ENCODE peak calls at places on chromosomes 7 and 10, in five cellular contexts. H is ovary; C is CD8-positive, alpha-beta T cell; Z is BE2C; L is fibroblast of lung. A is an unnamed sample. For H3K4me1, the result is how much of the 10 kb centered on the place peaks cover.

GRCh38 chr10:69748621-69749020 is 53.1 kb upstream of the COL13A1 start:
- DNase-seq in H (no peak), Z (no peak), C (no peak), L (peak), A (no peak)

GRCh38 chr7:542935-543789 is 23.5 kb upstream of the PDGFA start:
- DNase-seq in L (peak), C (no peak), Z (no peak), H (no peak), A (peak)

GRCh38 chr7:157488966-157489365 is 152.2 kb downstream of the DNAJB6 start:
- DNase-seq in Z (no peak), L (no peak), C (no peak), H (no peak), A (no peak)

GRCh38 chr10:70253878-70254765 is 20.9 kb upstream of the PPA1 start:
- DNase-seq in H (no peak), L (no peak), C (no peak), Z (no peak), A (no peak)

GRCh38 chr10:130025326-130025725 is 61.3 kb upstream of the EBF3 start:
- DNase-seq in Z (no peak), C (no peak), H (no peak), L (no peak), A (no peak)

GRCh38 chr7:40815512-40815911 is 680.7 kb downstream of the SUGCT start:
- DNase-seq in Z (no peak), C (no peak), L (peak), H (no peak), A (peak)

GRCh38 chr7:78427209-78427608 is 628.6 kb downstream of the PHTF2 start:
- DNase-seq in C (no peak), H (no peak), L (no peak), Z (no peak), A (no peak)

GRCh38 chr10:131311661-131312260 is at the start of gene TCERG1L:
- DNase-seq in L (no peak), H (peak), C (no peak), Z (no peak), A (no peak)

GRCh38 chr7:91420606-91421390 is 156.6 kb downstream of the FZD1 start:
- DNase-seq in Z (no peak), H (no peak), L (no peak), C (no peak), A (no peak)

GRCh38 chr10:19749185-19749729 is 67.0 kb upstream of the PLXDC2 start:
- DNase-seq in L (peak), C (no peak), H (no peak), Z (no peak), A (peak)

GRCh38 chr7:39589323-39590111 is 23.3 kb downstream of the YAE1 start:
- DNase-seq in H (no peak), C (peak), L (peak), Z (no peak), A (peak)

GRCh38 chr7:74506329-74506724 is 52.6 kb downstream of the GTF2IRD1 start:
- DNase-seq in C (no peak), H (no peak), Z (no peak), L (no peak), A (no peak)

GRCh38 chr7:2266911-2267310 is 24.9 kb downstream of the NUDT1 start:
- DNase-seq in L (peak), H (no peak), C (no peak), Z (peak), A (peak)

GRCh38 chr7:112176693-112177415 is 29.3 kb downstream of the DOCK4 start:
- DNase-seq in Z (no peak), C (no peak), H (no peak), L (no peak), A (no peak)

GRCh38 chr7:136015638-136016037 is 38.5 kb upstream of the MTPN start:
- DNase-seq in H (no peak), Z (no peak), L (no peak), C (no peak), A (no peak)

GRCh38 chr7:45586748-45587520 is 12.8 kb downstream of the ADCY1 start:
- DNase-seq in H (no peak), Z (no peak), C (no peak), L (no peak), A (no peak)

GRCh38 chr10:74026428-74026979 is 28.6 kb downstream of the VCL start:
- DNase-seq in L (peak), H (no peak), Z (no peak), C (no peak), A (no peak)

GRCh38 chr10:4767033-4767814 is 58.8 kb upstream of the AKR1E2 start:
- DNase-seq in L (peak), C (no peak), H (no peak), Z (no peak), A (peak)

GRCh38 chr7:75980865-75981449 is 13.4 kb downstream of the TMEM120A start:
- DNase-seq in L (no peak), H (peak), C (no peak), Z (peak), A (no peak)

GRCh38 chr10:3104251-3104918 is 37.0 kb downstream of the PFKP start:
- DNase-seq in L (no peak), Z (no peak), C (no peak), H (no peak), A (no peak)

GRCh38 chr7:119090851-119091250 is 866.3 kb downstream of the ANKRD7 start:
- DNase-seq in H (no peak), L (no peak), C (no peak), Z (no peak), A (peak)

DNA sequence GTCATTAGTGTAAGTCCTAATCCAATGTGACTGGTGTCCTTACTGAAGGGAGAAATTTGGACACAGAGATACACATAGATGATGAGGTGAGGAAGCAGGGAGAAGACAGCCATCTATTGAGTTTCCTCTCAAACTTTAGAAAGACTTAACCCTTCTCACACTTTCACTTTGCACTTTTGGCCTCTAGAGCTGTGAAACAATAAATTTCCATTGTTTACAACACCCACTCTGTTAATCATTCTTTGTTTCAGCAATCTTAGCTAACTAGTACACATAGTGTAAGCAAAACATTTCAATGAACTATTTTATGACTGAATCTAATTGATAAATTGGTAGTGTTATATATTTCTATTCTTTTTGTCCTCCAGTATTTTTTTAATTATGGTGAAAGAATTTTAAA is 1092.8 kb upstream of the POT1 start:
- DNase-seq in C (no peak), L (no peak), Z (no peak), H (no peak), A (no peak)
- TF ChIP-seq CTCF in C (no peak), L (no peak), Z (no peak), H (no peak), A (no peak)

DNA sequence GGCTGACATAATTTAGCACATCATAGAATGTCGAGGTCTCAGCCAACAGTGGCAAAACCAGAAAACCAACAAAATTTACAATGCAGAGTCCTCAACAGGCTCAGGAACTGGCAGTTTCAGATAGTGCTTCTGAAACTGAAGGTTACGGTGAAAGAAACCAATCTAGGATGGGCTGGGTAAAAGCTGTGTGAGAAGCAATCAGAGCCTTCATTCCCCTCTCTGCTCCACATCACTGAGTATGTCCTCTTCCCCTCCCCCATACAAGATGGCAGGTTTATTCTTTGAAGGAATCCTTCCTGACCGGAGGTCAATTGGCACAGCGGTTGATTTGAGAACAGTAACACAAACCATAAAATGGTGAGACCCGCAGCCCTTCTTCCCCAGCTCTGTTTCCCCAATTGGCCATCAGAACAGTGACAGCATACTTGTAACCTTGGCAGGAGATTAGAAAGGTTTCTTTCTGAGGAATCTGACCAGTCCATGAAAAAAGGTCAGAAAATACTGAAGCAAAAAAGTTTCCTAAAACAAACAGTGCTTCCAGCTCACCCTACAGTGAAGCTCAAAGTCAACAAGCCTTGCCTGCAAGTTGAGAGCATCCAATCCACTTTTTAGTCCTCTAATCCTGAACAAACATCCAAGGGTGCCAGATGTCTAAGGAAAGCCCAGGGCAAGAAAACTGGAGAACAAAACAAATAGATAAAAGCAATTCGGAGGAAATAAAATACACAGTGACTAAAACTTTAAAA is 53.9 kb upstream of the IL6 start:
- DNase-seq in C (no peak), Z (no peak), H (no peak), L (no peak), A (no peak)
- H3K4me1 ChIP-seq in C (under half), Z (under half), H (under half), L (under half), A (under half)

GRCh38 chr10:113053091-113053490 is 103.0 kb downstream of the TCF7L2 start:
- DNase-seq in C (no peak), H (no peak), L (no peak), Z (no peak), A (no peak)

GRCh38 chr10:113049881-113050280 is 99.8 kb downstream of the TCF7L2 start:
- DNase-seq in C (no peak), Z (no peak), L (no peak), H (no peak), A (no peak)

GRCh38 chr10:113051456-113051855 is 101.4 kb downstream of the TCF7L2 start:
- DNase-seq in Z (no peak), H (no peak), L (peak), C (no peak), A (no peak)

GRCh38 chr10:113053881-113054280 is 103.8 kb downstream of the TCF7L2 start:
- DNase-seq in H (no peak), Z (no peak), L (peak), C (no peak), A (peak)

GRCh38 chr10:113052076-113052830 is 102.2 kb downstream of the TCF7L2 start:
- DNase-seq in Z (no peak), H (no peak), L (no peak), C (no peak), A (no peak)
- TF ChIP-seq CTCF in Z (peak), H (no peak), L (peak), C (no peak), A (peak)

GRCh38 chr7:107949443-107949935 is 53.5 kb downstream of the LAMB1 start:
- DNase-seq in C (no peak), L (no peak), H (no peak), Z (no peak), A (no peak)

GRCh38 chr7:107951896-107952295 is 51.1 kb downstream of the LAMB1 start:
- DNase-seq in Z (no peak), L (no peak), C (no peak), H (no peak), A (no peak)

GRCh38 chr7:107953265-107953923 is 49.6 kb downstream of the LAMB1 start:
- DNase-seq in H (no peak), L (no peak), C (no peak), Z (no peak), A (no peak)

GRCh38 chr7:107948645-107949442 is 54.1 kb downstream of the LAMB1 start:
- DNase-seq in C (no peak), H (no peak), Z (no peak), L (peak), A (no peak)

DNA sequence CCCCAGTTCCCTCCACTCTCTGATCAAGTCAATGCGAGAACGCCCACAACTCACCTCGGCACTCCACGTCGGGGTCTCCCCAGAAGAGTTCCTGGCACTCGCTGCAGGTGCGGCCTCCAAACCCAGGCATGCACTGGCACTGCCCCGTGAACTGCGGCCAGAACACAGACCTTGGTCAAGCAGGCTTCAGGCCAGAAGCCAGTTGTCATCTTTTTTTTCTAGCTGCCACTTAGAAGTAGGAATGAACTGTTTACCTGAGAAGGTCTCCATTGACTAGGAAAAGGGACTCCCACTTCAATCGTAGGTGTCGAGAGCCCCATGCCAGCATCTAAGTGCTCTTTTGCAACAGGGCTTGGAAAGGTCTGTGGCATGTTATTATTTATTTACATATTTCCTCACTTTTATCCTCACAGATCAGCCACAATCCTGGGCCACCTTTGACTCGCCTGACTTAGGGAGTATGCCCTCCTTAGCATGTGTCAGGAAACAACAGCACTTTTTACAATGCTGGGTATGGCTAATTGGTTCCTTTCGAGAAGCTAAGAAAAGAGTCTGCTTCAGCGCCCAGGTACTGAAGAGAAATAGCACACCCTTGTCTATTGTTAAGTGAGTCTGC is 51.7 kb downstream of the LAMB1 start:
- DNase-seq in C (no peak), Z (no peak), H (no peak), L (no peak), A (no peak)
- H3K4me1 ChIP-seq in C (under half), Z (under half), H (under half), L (half or more), A (under half)

GRCh38 chr10:93225938-93226337 is 152.2 kb downstream of the CYP26A1 start:
- DNase-seq in C (no peak), Z (no peak), L (no peak), H (no peak), A (no peak)

GRCh38 chr10:93223336-93223735 is 149.6 kb downstream of the CYP26A1 start:
- DNase-seq in H (no peak), L (no peak), C (no peak), Z (no peak), A (no peak)

GRCh38 chr10:93222211-93222754 is 148.6 kb downstream of the CYP26A1 start:
- DNase-seq in H (no peak), Z (no peak), C (no peak), L (peak), A (no peak)

GRCh38 chr10:93222876-93223275 is 149.2 kb downstream of the CYP26A1 start:
- DNase-seq in H (no peak), L (no peak), Z (no peak), C (no peak), A (no peak)

GRCh38 chr10:93224005-93224779 is 150.5 kb downstream of the CYP26A1 start:
- DNase-seq in C (no peak), H (no peak), Z (no peak), L (no peak), A (no peak)
- TF ChIP-seq CTCF in C (no peak), H (no peak), Z (peak), L (no peak), A (no peak)

DNA sequence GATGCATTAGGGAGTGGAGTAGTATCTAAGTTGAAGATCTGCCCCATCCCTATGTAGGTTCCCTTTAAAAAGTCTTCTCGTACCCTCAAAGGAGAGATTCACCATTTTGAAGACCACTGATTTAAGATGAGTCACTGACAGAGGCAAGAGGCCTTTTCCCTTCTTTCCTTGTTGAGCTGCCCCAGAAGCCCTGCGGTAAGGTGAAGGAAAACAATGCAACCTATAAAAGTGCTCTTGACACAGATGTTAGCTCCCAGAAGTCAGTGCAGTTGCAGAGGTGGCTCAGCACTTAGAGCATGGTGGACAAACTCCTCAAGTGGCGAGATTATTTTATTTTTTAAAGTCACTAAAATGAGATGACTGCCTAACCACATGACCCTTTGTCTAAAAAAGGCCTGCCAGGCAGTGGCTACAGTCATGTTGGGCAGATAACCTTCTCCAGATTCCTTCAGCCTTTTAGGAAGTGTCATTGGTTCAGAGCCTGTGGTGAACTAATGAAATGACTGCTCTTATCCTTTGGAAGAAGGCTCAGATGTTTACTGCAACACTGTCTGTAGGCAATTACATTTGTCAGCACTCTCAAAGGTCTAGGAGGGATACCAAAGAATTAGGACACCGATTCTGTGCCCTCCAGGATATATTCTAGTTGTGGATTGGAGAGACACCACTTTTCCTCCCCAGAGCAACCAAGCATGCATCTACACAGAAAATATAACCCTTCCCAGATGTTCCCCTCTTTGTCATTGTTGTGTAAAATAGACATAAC is 88.7 kb downstream of the ARID5B start:
- DNase-seq in H (no peak), L (no peak), Z (no peak), C (no peak), A (no peak)
- H3K4me1 ChIP-seq in H (under half), L (under half), Z (under half), C (under half), A (under half)